ENCODE peak calls at places on chromosomes 2 and 18, in eight cellular contexts. Y, C, G, D, E, R, F and V are unnamed samples. For H3K4me1, the result is how much of the 10 kb centered on the place peaks cover.

GRCh38 chr2:151357359-151357758 is at the start of gene TNFAIP6:
- DNase-seq in G (no peak), E (no peak), C (no peak), F (no peak), D (no peak), Y (no peak), R (peak), V (no peak)

GRCh38 chr2:158936978-158937377 is 31.5 kb upstream of the TANC1 start:
- DNase-seq in R (no peak), C (no peak), F (no peak), G (no peak), E (no peak), Y (no peak), D (peak), V (no peak)

GRCh38 chr2:10359731-10360329 is 57.1 kb downstream of the HPCAL1 start:
- DNase-seq in F (no peak), D (no peak), C (no peak), R (no peak), G (peak), Y (no peak), E (no peak), V (no peak)

GRCh38 chr2:9238927-9239326 is 32.3 kb downstream of the ASAP2 start:
- DNase-seq in E (no peak), C (no peak), G (no peak), D (no peak), F (no peak), R (no peak), Y (no peak), V (peak)

GRCh38 chr2:12455626-12456025 is 261.1 kb upstream of the TRIB2 start:
- DNase-seq in E (no peak), R (no peak), G (no peak), Y (no peak), D (no peak), F (no peak), C (no peak), V (no peak)

GRCh38 chr2:9423922-9424272 is 443 bp downstream of the CPSF3 start:
- DNase-seq in F (no peak), R (no peak), E (no peak), Y (no peak), G (no peak), D (no peak), C (peak), V (no peak)

GRCh38 chr2:231525248-231526163 is 4.7 kb downstream of the NMUR1 start:
- DNase-seq in C (no peak), Y (no peak), D (no peak), R (no peak), G (no peak), E (no peak), F (no peak), V (no peak)

GRCh38 chr2:157874997-157875719 is 972 bp downstream of the ACVR1 start:
- DNase-seq in E (peak), D (peak), G (peak), C (no peak), Y (no peak), R (peak), F (peak), V (peak)

GRCh38 chr18:3510024-3510423 is 60.1 kb downstream of the TGIF1 start:
- DNase-seq in R (no peak), C (no peak), E (no peak), F (no peak), G (no peak), Y (no peak), D (no peak), V (no peak)

GRCh38 chr18:13823707-13824395 is at the start of gene MC5R:
- DNase-seq in R (peak), D (peak), G (peak), E (peak), F (peak), C (peak), Y (no peak), V (peak)

GRCh38 chr18:24544141-24544498 is 83.7 kb downstream of the HRH4 start:
- DNase-seq in E (no peak), D (no peak), Y (peak), G (no peak), F (no peak), R (peak), C (no peak), V (no peak)

GRCh38 chr18:57928466-57928865 is 115.6 kb upstream of the NEDD4L start:
- DNase-seq in E (no peak), F (no peak), Y (no peak), R (no peak), D (no peak), G (no peak), C (no peak), V (no peak)

GRCh38 chr2:10220045-10220444 is 82.7 kb upstream of the HPCAL1 start:
- DNase-seq in Y (no peak), R (no peak), C (peak), G (peak), F (no peak), D (no peak), E (no peak), V (no peak)

GRCh38 chr2:55013936-55014335 is 36.3 kb downstream of the RTN4 start:
- DNase-seq in Y (no peak), R (no peak), G (no peak), E (no peak), F (no peak), C (no peak), D (no peak), V (no peak)

GRCh38 chr2:239308696-239309397 is 92.0 kb downstream of the HDAC4 start:
- DNase-seq in E (no peak), F (no peak), C (peak), D (peak), Y (no peak), R (no peak), G (peak), V (peak)

GRCh38 chr2:195601361-195601760 is 55.7 kb upstream of the SLC39A10 start:
- DNase-seq in F (no peak), C (no peak), Y (no peak), G (no peak), R (no peak), D (no peak), E (no peak), V (no peak)

GRCh38 chr2:168254158-168254935 is 7.0 kb upstream of the STK39 start:
- DNase-seq in R (peak), C (no peak), G (no peak), Y (peak), F (no peak), E (no peak), D (no peak), V (no peak)

GRCh38 chr2:103138123-103138886 is 376.5 kb downstream of the TMEM182 start:
- DNase-seq in R (no peak), D (no peak), Y (no peak), C (no peak), G (no peak), E (no peak), F (no peak), V (no peak)

GRCh38 chr2:10987861-10988260 is 76.1 kb downstream of the KCNF1 start:
- DNase-seq in E (no peak), G (no peak), F (no peak), R (no peak), C (no peak), D (no peak), Y (no peak), V (no peak)

GRCh38 chr2:28271231-28271913 is 121.3 kb upstream of the FOSL2 start:
- DNase-seq in E (no peak), G (no peak), Y (no peak), F (no peak), D (no peak), R (no peak), C (no peak), V (no peak)
- H3K4me1 ChIP-seq in E (under half), G (under half), Y (half or more), F (under half), D (under half), R (under half), C (under half), V (under half)

GRCh38 chr2:137924019-137924418 is 40.3 kb upstream of the HNMT start:
- DNase-seq in C (no peak), F (no peak), D (no peak), E (no peak), R (no peak), Y (no peak), G (no peak), V (no peak)
- H3K4me1 ChIP-seq in C (under half), F (under half), D (under half), E (under half), R (under half), Y (under half), G (under half), V (under half)

DNA sequence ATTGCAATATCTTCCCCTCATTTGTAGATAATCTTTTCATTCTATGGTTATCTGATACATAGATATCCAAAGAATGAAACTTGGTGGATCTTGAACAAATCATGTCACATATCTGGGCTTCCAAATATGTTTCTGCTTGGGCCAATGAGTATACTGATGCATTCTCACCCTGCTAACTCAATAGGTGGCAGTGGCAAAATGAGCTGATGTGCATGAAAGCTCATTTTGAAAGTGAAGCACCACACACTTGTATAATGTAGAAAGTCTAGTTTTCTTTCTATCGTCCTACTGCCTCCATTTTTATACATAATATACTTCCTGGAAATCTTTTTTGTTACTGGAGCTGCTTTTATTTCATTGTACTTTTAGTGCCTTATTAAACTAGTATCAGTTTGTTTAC is 208.2 kb downstream of the PRKCE start:
- DNase-seq in E (no peak), C (no peak), R (no peak), Y (no peak), F (no peak), D (no peak), G (no peak), V (no peak)
- H3K4me1 ChIP-seq in E (under half), C (under half), R (under half), Y (under half), F (under half), D (under half), G (under half), V (under half)

GRCh38 chr2:16655457-16655837 is 10.2 kb downstream of the CYRIA start:
- DNase-seq in F (no peak), Y (no peak), E (no peak), C (no peak), D (peak), R (no peak), G (peak), V (peak)

GRCh38 chr2:16652296-16653082 is 13.1 kb downstream of the CYRIA start:
- DNase-seq in D (peak), G (no peak), E (no peak), Y (no peak), R (peak), C (no peak), F (no peak), V (peak)

GRCh38 chr2:16654775-16655456 is 10.7 kb downstream of the CYRIA start:
- DNase-seq in E (no peak), D (no peak), C (no peak), F (no peak), Y (no peak), R (no peak), G (no peak), V (peak)

GRCh38 chr2:16653083-16653375 is 12.6 kb downstream of the CYRIA start:
- DNase-seq in R (no peak), Y (no peak), D (peak), G (peak), F (no peak), C (no peak), E (no peak), V (peak)

DNA sequence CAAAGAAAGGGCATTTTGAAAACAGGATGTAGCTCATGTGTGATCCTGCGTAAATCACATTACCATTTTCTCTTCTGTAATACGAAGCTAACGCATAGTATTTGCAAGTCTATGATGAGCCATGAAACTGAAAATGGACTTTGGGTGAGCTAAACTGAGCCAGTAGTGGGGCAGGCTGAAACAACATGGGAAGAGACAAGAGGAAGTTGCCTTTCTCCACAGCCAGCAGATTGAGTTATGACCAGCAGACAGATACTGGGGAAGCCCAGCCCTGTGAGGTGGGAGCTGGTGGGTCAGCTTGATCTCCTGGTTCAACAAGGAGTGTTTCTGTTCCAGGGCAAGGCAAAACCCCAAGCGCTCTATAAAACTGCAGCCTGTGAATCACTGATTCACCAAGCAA is 11.8 kb downstream of the CYRIA start:
- DNase-seq in E (no peak), Y (no peak), G (no peak), R (no peak), C (no peak), F (no peak), D (peak), V (peak)
- H3K4me1 ChIP-seq in E (under half), Y (under half), G (half or more), R (under half), C (under half), F (under half), D (under half), V (under half)

GRCh38 chr2:45127321-45127720 is 118.1 kb upstream of the SIX2 start:
- DNase-seq in G (no peak), D (no peak), C (no peak), Y (no peak), E (no peak), R (no peak), F (no peak), V (no peak)

GRCh38 chr2:45125232-45125631 is 116.0 kb upstream of the SIX2 start:
- DNase-seq in F (no peak), Y (no peak), C (no peak), G (no peak), R (no peak), E (no peak), D (no peak), V (no peak)

GRCh38 chr2:45128580-45128997 is 119.3 kb upstream of the SIX2 start:
- DNase-seq in D (peak), F (no peak), E (peak), Y (no peak), C (no peak), R (no peak), G (peak), V (no peak)

GRCh38 chr2:45130758-45131157 is 121.5 kb upstream of the SIX2 start:
- DNase-seq in F (no peak), Y (no peak), D (no peak), C (no peak), R (no peak), G (no peak), E (no peak), V (no peak)

DNA sequence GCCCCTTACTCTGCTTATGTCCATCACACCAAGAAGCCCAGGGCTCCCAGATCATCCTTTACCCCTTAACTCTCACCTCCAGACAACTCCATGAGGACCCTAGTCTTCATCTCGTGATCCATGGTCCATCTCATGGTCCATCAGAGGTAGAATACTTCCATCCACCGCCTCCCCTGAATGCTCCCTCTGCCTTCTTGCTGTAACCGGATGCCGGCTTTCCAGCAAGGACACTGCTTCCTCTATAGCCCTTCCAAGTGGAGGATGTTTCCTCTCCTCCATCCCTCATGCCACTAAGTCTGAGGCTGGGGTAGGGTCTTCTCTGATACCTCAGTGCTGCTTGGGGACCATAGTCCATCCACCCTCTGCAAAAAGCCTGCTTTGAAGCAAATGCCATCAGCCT is 118.6 kb upstream of the SIX2 start:
- DNase-seq in C (no peak), R (no peak), F (no peak), Y (no peak), E (no peak), G (no peak), D (no peak), V (no peak)
- H3K4me1 ChIP-seq in C (under half), R (under half), F (under half), Y (under half), E (under half), G (under half), D (under half), V (under half)

DNA sequence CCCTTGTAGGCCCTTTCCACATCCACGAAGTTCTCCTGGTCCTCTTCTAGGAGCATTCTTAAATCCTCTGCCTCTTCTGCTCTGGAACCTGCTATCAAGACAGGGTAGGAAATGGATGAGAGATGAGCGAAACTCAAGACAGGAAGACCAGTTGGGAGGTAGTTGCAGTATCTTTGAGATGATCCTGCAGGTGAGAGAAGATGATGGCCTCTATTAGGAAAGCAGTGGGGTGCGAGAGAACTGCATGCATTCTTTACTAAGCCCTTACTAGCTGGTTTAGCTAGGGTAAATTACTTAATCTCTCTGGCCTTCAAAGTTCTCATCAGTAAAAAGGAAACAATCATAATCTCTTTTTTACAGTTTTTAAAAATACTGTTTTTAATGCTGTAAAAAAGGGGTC is 47.0 kb downstream of the VSNL1 start:
- DNase-seq in C (no peak), R (peak), Y (no peak), E (no peak), G (no peak), F (no peak), D (no peak), V (peak)
- H3K4me1 ChIP-seq in C (under half), R (under half), Y (under half), E (under half), G (under half), F (under half), D (under half), V (under half)